ENCODE peak calls at places on chromosomes 6 and 20, in eight cellular contexts. N, L, Y, K, A, X, M and O are unnamed samples.

GRCh38 chr6:7085911-7086310 is 21.9 kb upstream of the RREB1 start:
- DNase-seq in N (peak; percentile 67), L (no peak), Y (no peak), K (no peak), A (no peak), X (peak; percentile 13), M (peak; percentile 34), O (no peak)

GRCh38 chr6:107815846-107816245 is 8.3 kb downstream of the SCML4 start:
- DNase-seq in N (no peak), L (no peak), Y (no peak), K (no peak), A (no peak), X (no peak), M (no peak), O (no peak)

GRCh38 chr6:41367700-41368099 is 32.3 kb downstream of the NCR2 start:
- DNase-seq in N (no peak), L (no peak), Y (peak; percentile 54), K (peak; percentile 58), A (peak; percentile 17), X (peak; percentile 63), M (peak; percentile 41), O (no peak)

GRCh38 chr6:37636801-37637561 is 60.7 kb downstream of the MDGA1 start:
- DNase-seq in N (no peak), L (no peak), Y (no peak), K (no peak), A (no peak), X (no peak), M (no peak), O (peak; percentile 47)

GRCh38 chr20:31497838-31498540 is 16.3 kb upstream of the HM13 start:
- DNase-seq in N (no peak), L (no peak), Y (peak; percentile 20), K (peak; percentile 35), A (no peak), X (peak; percentile 36), M (no peak), O (no peak)

GRCh38 chr20:5668529-5668868 is 81.7 kb upstream of the SHLD1 start:
- DNase-seq in N (no peak), L (no peak), Y (no peak), K (no peak), A (no peak), X (no peak), M (no peak), O (no peak)

GRCh38 chr20:59933849-59934585 is 580 bp upstream of the SYCP2 start:
- DNase-seq in N (peak; percentile 94), L (peak; percentile 74), Y (peak; percentile 69), K (peak; percentile 39), A (peak; percentile 41), X (peak; percentile 19), M (peak; percentile 83), O (peak; percentile 92)

GRCh38 chr20:38649275-38649891 is 47.8 kb downstream of the ARHGAP40 start:
- DNase-seq in N (no peak), L (no peak), Y (peak; percentile 18), K (peak; percentile 17), A (peak; percentile 28), X (no peak), M (no peak), O (no peak)

GRCh38 chr6:157326979-157327378 is 3.7 kb upstream of the TMEM242 start:
- DNase-seq in N (no peak), L (no peak), Y (no peak), K (peak; percentile 50), A (no peak), X (no peak), M (no peak), O (no peak)

GRCh38 chr6:71404145-71404966 is 115.7 kb downstream of the OGFRL1 start:
- DNase-seq in N (no peak), L (no peak), Y (peak; percentile 82), K (peak; percentile 81), A (no peak), X (peak; percentile 97), M (no peak), O (no peak)

GRCh38 chr6:131430531-131430930 is 142.5 kb upstream of the ARG1 start:
- DNase-seq in N (no peak), L (no peak), Y (no peak), K (no peak), A (no peak), X (no peak), M (no peak), O (no peak)

GRCh38 chr6:53466257-53466656 is 78.6 kb downstream of the GCLC start:
- DNase-seq in N (no peak), L (no peak), Y (peak; percentile 33), K (no peak), A (no peak), X (no peak), M (no peak), O (no peak)